ENCODE peak calls at places on chromosome X, in ten cellular contexts. One of them, this sample, is unnamed.

GRCh38 chrX:31222946-31223345 is 151.1 kb upstream of the FTHL17 start:
- DNase-seq in nucleus accumbens: no peak
- DNase-seq in nephron progenitor cell: no peak
- DNase-seq in SJSA1: no peak
- DNase-seq in SW 1271: no peak
- DNase-seq in fibroblast of pulmonary artery: no peak
- DNase-seq in iPS DF 19.7: no peak
- DNase-seq in HCEC 1CT: no peak
- DNase-seq in T-helper 9 cell: no peak
- DNase-seq in T47D: no peak
- DNase-seq in this sample: no peak

GRCh38 chrX:36867143-36867542 is 141.0 kb upstream of the FAM47C start:
- DNase-seq in nucleus accumbens: no peak
- DNase-seq in nephron progenitor cell: no peak
- DNase-seq in SJSA1: peak
- DNase-seq in SW 1271: no peak
- DNase-seq in fibroblast of pulmonary artery: peak
- DNase-seq in iPS DF 19.7: no peak
- DNase-seq in HCEC 1CT: no peak
- DNase-seq in T-helper 9 cell: no peak
- DNase-seq in T47D: no peak
- DNase-seq in this sample: no peak

GRCh38 chrX:8139713-8140112 is 31.4 kb downstream of the VCX2 start:
- DNase-seq in nucleus accumbens: no peak
- DNase-seq in nephron progenitor cell: no peak
- DNase-seq in SJSA1: no peak
- DNase-seq in SW 1271: no peak
- DNase-seq in fibroblast of pulmonary artery: peak
- DNase-seq in iPS DF 19.7: no peak
- DNase-seq in HCEC 1CT: no peak
- DNase-seq in T-helper 9 cell: no peak
- DNase-seq in T47D: no peak
- DNase-seq in this sample: no peak

GRCh38 chrX:119374736-119375135 is 24.4 kb upstream of the SLC25A43 start:
- DNase-seq in nucleus accumbens: no peak
- DNase-seq in nephron progenitor cell: no peak
- DNase-seq in SJSA1: peak
- DNase-seq in SW 1271: no peak
- DNase-seq in fibroblast of pulmonary artery: peak
- DNase-seq in iPS DF 19.7: no peak
- DNase-seq in HCEC 1CT: peak
- DNase-seq in T-helper 9 cell: no peak
- DNase-seq in T47D: no peak
- DNase-seq in this sample: no peak

GRCh38 chrX:110851780-110852179 is 56.2 kb upstream of the CHRDL1 start:
- DNase-seq in nucleus accumbens: no peak
- DNase-seq in nephron progenitor cell: no peak
- DNase-seq in SJSA1: no peak
- DNase-seq in SW 1271: no peak
- DNase-seq in fibroblast of pulmonary artery: no peak
- DNase-seq in iPS DF 19.7: no peak
- DNase-seq in HCEC 1CT: peak
- DNase-seq in T-helper 9 cell: no peak
- DNase-seq in T47D: no peak
- DNase-seq in this sample: no peak

GRCh38 chrX:34656842-34657780 is at the start of gene TMEM47:
- DNase-seq in nucleus accumbens: peak
- DNase-seq in nephron progenitor cell: peak
- DNase-seq in SJSA1: peak
- DNase-seq in SW 1271: no peak
- DNase-seq in fibroblast of pulmonary artery: peak
- DNase-seq in iPS DF 19.7: no peak
- DNase-seq in HCEC 1CT: peak
- DNase-seq in T-helper 9 cell: no peak
- DNase-seq in T47D: peak
- DNase-seq in this sample: peak

GRCh38 chrX:40772290-40772689 is 36.9 kb upstream of the MED14 start:
- DNase-seq in nucleus accumbens: no peak
- DNase-seq in nephron progenitor cell: no peak
- DNase-seq in SJSA1: no peak
- DNase-seq in SW 1271: no peak
- DNase-seq in fibroblast of pulmonary artery: peak
- DNase-seq in iPS DF 19.7: no peak
- DNase-seq in HCEC 1CT: peak
- DNase-seq in T-helper 9 cell: no peak
- DNase-seq in T47D: no peak
- DNase-seq in this sample: no peak

GRCh38 chrX:63434665-63435064 is 83.5 kb upstream of the SPIN4 start:
- DNase-seq in nucleus accumbens: no peak
- DNase-seq in nephron progenitor cell: peak
- DNase-seq in SJSA1: no peak
- DNase-seq in SW 1271: no peak
- DNase-seq in fibroblast of pulmonary artery: peak
- DNase-seq in iPS DF 19.7: peak
- DNase-seq in HCEC 1CT: peak
- DNase-seq in T-helper 9 cell: no peak
- DNase-seq in T47D: no peak
- DNase-seq in this sample: no peak

GRCh38 chrX:140949231-140949630 is 53.2 kb upstream of the SPANXB1 start:
- DNase-seq in nucleus accumbens: no peak
- DNase-seq in nephron progenitor cell: no peak
- DNase-seq in SJSA1: no peak
- DNase-seq in SW 1271: no peak
- DNase-seq in fibroblast of pulmonary artery: no peak
- DNase-seq in iPS DF 19.7: no peak
- DNase-seq in HCEC 1CT: peak
- DNase-seq in T-helper 9 cell: no peak
- DNase-seq in T47D: no peak
- DNase-seq in this sample: no peak

GRCh38 chrX:21132686-21133393 is 241.4 kb upstream of the CNKSR2 start:
- DNase-seq in nucleus accumbens: no peak
- DNase-seq in nephron progenitor cell: no peak
- DNase-seq in SJSA1: no peak
- DNase-seq in SW 1271: no peak
- DNase-seq in fibroblast of pulmonary artery: no peak
- DNase-seq in iPS DF 19.7: no peak
- DNase-seq in HCEC 1CT: no peak
- DNase-seq in T-helper 9 cell: no peak
- DNase-seq in T47D: no peak
- DNase-seq in this sample: no peak

GRCh38 chrX:153539171-153539978 is 21.9 kb downstream of the ATP2B3 start:
- DNase-seq in nucleus accumbens: peak
- DNase-seq in nephron progenitor cell: peak
- DNase-seq in SJSA1: peak
- DNase-seq in SW 1271: no peak
- DNase-seq in fibroblast of pulmonary artery: peak
- DNase-seq in iPS DF 19.7: no peak
- DNase-seq in HCEC 1CT: peak
- DNase-seq in T-helper 9 cell: peak
- DNase-seq in T47D: peak
- DNase-seq in this sample: peak